ENCODE peak calls at places on chromosome 11, in nine cellular contexts. R, H, N, A, P, S, U, X and Z are unnamed samples.
A peak's percentile ranks its signal among the peaks of the same experiment; 100 is the strongest.

GRCh38 chr11:66413167-66413566 is 7.7 kb upstream of the NPAS4 start:
- DNase-seq in R (no peak), H (no peak), N (no peak), A (no peak), P (no peak), S (no peak), U (no peak), X (no peak), Z (no peak)

GRCh38 chr11:70364198-70364597 is 34.1 kb upstream of the CTTN start:
- DNase-seq in R (no peak), H (no peak), N (no peak), A (no peak), P (no peak), S (no peak), U (no peak), X (no peak), Z (no peak)

GRCh38 chr11:130121430-130121978 is 38.1 kb upstream of the ST14 start:
- DNase-seq in R (no peak), H (no peak), N (no peak), A (no peak), P (no peak), S (no peak), U (no peak), X (no peak), Z (no peak)

GRCh38 chr11:3006505-3007260 is 14.6 kb upstream of the NAP1L4 start:
- DNase-seq in R (no peak), H (no peak), N (no peak), A (no peak), P (no peak), S (no peak), U (no peak), X (no peak), Z (no peak)

GRCh38 chr11:64358907-64359711 is at the start of gene RPS6KA4:
- DNase-seq in R (peak; percentile 85), H (peak; percentile 60), N (peak; percentile 61), A (no peak), P (peak; percentile 49), S (peak; percentile 47), U (no peak), X (peak; percentile 73), Z (peak; percentile 37)

GRCh38 chr11:114060402-114061052 is 1.0 kb downstream of the ZBTB16 start:
- DNase-seq in R (peak; percentile 81), H (peak; percentile 55), N (no peak), A (no peak), P (no peak), S (no peak), U (no peak), X (no peak), Z (peak; percentile 29)

GRCh38 chr11:61332823-61333637 is at the start of the genes DDB1 and TKFC:
- DNase-seq in R (peak; percentile 98), H (peak; percentile 96), N (peak; percentile 96), A (peak; percentile 91), P (peak; percentile 85), S (peak; percentile 94), U (peak; percentile 64), X (peak; percentile 97), Z (peak; percentile 94)

GRCh38 chr11:2769779-2770555 is 70.2 kb upstream of the KCNQ1OT1 start:
- DNase-seq in R (peak; percentile 46), H (peak; percentile 15), N (peak; percentile 12), A (peak; percentile 6), P (peak; percentile 4), S (no peak), U (no peak), X (no peak), Z (no peak)

GRCh38 chr11:119511601-119512000 is 88.6 kb upstream of the THY1 start:
- DNase-seq in R (no peak), H (no peak), N (no peak), A (no peak), P (no peak), S (no peak), U (no peak), X (no peak), Z (no peak)

GRCh38 chr11:24848857-24849256 is 352.0 kb downstream of the LUZP2 start:
- DNase-seq in R (no peak), H (no peak), N (no peak), A (no peak), P (no peak), S (no peak), U (no peak), X (no peak), Z (no peak)

GRCh38 chr11:75562836-75563484 is 907 bp downstream of the SERPINH1 start:
- DNase-seq in R (peak; percentile 72), H (peak; percentile 68), N (no peak), A (peak; percentile 30), P (no peak), S (peak; percentile 40), U (no peak), X (peak; percentile 28), Z (no peak)

GRCh38 chr11:75563501-75563977 is 1.5 kb downstream of the SERPINH1 start:
- DNase-seq in R (no peak), H (no peak), N (no peak), A (no peak), P (no peak), S (no peak), U (no peak), X (no peak), Z (no peak)

GRCh38 chr11:75560644-75561043 is 1.4 kb upstream of the SERPINH1 start:
- DNase-seq in R (no peak), H (no peak), N (no peak), A (no peak), P (no peak), S (no peak), U (no peak), X (no peak), Z (no peak)

GRCh38 chr11:75561426-75562047 is 516 bp upstream of the SERPINH1 start:
- DNase-seq in R (no peak), H (no peak), N (no peak), A (no peak), P (no peak), S (no peak), U (no peak), X (no peak), Z (no peak)

DNA sequence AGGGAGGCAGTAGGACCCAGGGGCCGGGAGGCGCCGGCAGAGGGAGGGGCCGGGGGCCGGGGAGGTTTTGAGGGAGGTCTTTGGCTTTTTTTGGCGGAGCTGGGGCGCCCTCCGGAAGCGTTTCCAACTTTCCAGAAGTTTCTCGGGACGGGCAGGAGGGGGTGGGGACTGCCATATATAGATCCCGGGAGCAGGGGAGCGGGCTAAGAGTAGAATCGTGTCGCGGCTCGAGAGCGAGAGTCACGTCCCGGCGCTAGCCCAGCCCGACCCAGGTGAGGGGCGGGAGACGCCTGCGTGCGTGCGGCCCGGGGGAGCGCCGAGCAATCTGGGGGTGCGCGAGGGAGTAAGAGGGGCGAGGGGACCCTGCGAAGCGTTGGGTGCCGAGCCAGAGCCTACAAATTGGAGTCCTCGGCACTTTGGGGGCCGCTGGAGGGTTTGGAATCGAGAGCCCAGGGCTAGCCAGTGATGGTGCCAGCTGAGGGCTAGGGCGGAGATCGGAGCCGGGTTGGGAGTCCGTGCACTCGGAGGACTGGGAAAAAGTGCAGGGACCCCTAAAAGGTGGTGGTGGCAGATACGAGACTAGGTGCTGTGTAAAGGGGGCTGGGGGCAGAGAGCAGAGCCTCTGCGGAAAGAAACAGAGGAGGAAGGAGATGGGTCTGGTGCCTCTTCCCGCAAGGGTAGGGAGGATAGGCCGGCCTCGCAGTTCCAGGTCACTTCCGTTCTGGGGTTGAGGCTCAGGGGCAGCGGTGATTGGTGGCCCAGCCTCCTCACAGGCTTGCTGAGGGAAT is at the start of gene SERPINH1:
- DNase-seq in R (peak; percentile 92), H (peak; percentile 94), N (peak; percentile 92), A (peak; percentile 84), P (peak; percentile 74), S (peak; percentile 89), U (peak; percentile 58), X (peak; percentile 90), Z (peak; percentile 86)
- TF ChIP-seq POLR2A in R (peak; percentile 88), H (peak; percentile 79), N (peak; percentile 81), A (no peak), P (peak; percentile 56), S (peak; percentile 91), U (peak; percentile 86), X (peak; percentile 94), Z (peak; percentile 73)

GRCh38 chr11:135074397-135074998 is 662.5 kb upstream of the B3GAT1 start:
- DNase-seq in R (no peak), H (no peak), N (no peak), A (no peak), P (no peak), S (no peak), U (no peak), X (no peak), Z (no peak)
- TF ChIP-seq CTCF in R (no peak), H (no peak), N (no peak), A (no peak), P (no peak), S (no peak), U (peak; percentile 0), X (no peak), Z (no peak)

GRCh38 chr11:71397961-71398360 is 50.2 kb downstream of the DHCR7 start:
- DNase-seq in R (no peak), H (no peak), N (no peak), A (no peak), P (no peak), S (no peak), U (no peak), X (no peak), Z (no peak)
- TF ChIP-seq POLR2A in R (no peak), H (no peak), N (no peak), A (no peak), P (no peak), S (no peak), U (no peak), X (no peak), Z (no peak)

GRCh38 chr11:8234425-8234821 is 29.3 kb downstream of the LMO1 start:
- DNase-seq in R (no peak), H (peak; percentile 26), N (no peak), A (no peak), P (no peak), S (peak; percentile 76), U (no peak), X (no peak), Z (no peak)
- TF ChIP-seq CTCF in R (no peak), H (no peak), N (no peak), A (no peak), P (no peak), S (peak; percentile 39), U (no peak), X (no peak), Z (no peak)

GRCh38 chr11:71437879-71438278 is 10.3 kb downstream of the DHCR7 start:
- DNase-seq in R (no peak), H (peak; percentile 47), N (peak; percentile 28), A (no peak), P (no peak), S (no peak), U (no peak), X (no peak), Z (no peak)
- TF ChIP-seq POLR2A in R (no peak), H (no peak), N (no peak), A (no peak), P (no peak), S (no peak), U (no peak), X (no peak), Z (no peak)